ENCODE peak calls at places on chromosome 9, in seven cellular contexts. One of them, this sample, is unnamed.

GRCh38 chr9:95783426-95783975 is 92.0 kb upstream of the ERCC6L2 start:
- DNase-seq in left ventricle myocardium inferior: no peak
- DNase-seq in CD8-positive, alpha-beta T cell: no peak
- DNase-seq in A549: no peak
- DNase-seq in adrenal gland: no peak
- DNase-seq in IMR-90: peak; percentile 85
- DNase-seq in heart right ventricle: no peak
- DNase-seq in this sample: no peak

GRCh38 chr9:98899399-98900056 is 44.2 kb upstream of the COL15A1 start:
- DNase-seq in left ventricle myocardium inferior: no peak
- DNase-seq in CD8-positive, alpha-beta T cell: no peak
- DNase-seq in A549: no peak
- DNase-seq in adrenal gland: peak; percentile 38
- DNase-seq in IMR-90: peak; percentile 91
- DNase-seq in heart right ventricle: no peak
- DNase-seq in this sample: peak; percentile 59

GRCh38 chr9:128304971-128305288 is 17.3 kb downstream of the TRUB2 start:
- DNase-seq in left ventricle myocardium inferior: no peak
- DNase-seq in CD8-positive, alpha-beta T cell: no peak
- DNase-seq in A549: no peak
- DNase-seq in adrenal gland: no peak
- DNase-seq in IMR-90: peak; percentile 56
- DNase-seq in heart right ventricle: no peak
- DNase-seq in this sample: no peak

GRCh38 chr9:91939953-91940352 is 10.1 kb downstream of the ROR2 start:
- DNase-seq in left ventricle myocardium inferior: no peak
- DNase-seq in CD8-positive, alpha-beta T cell: no peak
- DNase-seq in A549: no peak
- DNase-seq in adrenal gland: no peak
- DNase-seq in IMR-90: no peak
- DNase-seq in heart right ventricle: no peak
- DNase-seq in this sample: no peak

GRCh38 chr9:88716636-88717035 is 181.7 kb downstream of the NXNL2 start:
- DNase-seq in left ventricle myocardium inferior: no peak
- DNase-seq in CD8-positive, alpha-beta T cell: no peak
- DNase-seq in A549: no peak
- DNase-seq in adrenal gland: no peak
- DNase-seq in IMR-90: no peak
- DNase-seq in heart right ventricle: no peak
- DNase-seq in this sample: no peak

GRCh38 chr9:114288233-114289051 is 34.5 kb upstream of the ORM1 start:
- DNase-seq in left ventricle myocardium inferior: peak; percentile 9
- DNase-seq in CD8-positive, alpha-beta T cell: no peak
- DNase-seq in A549: peak; percentile 56
- DNase-seq in adrenal gland: peak; percentile 8
- DNase-seq in IMR-90: peak; percentile 86
- DNase-seq in heart right ventricle: no peak
- DNase-seq in this sample: peak; percentile 51

GRCh38 chr9:133769511-133770075 is 31.4 kb upstream of the SARDH start:
- DNase-seq in left ventricle myocardium inferior: no peak
- DNase-seq in CD8-positive, alpha-beta T cell: no peak
- DNase-seq in A549: no peak
- DNase-seq in adrenal gland: peak; percentile 7
- DNase-seq in IMR-90: no peak
- DNase-seq in heart right ventricle: no peak
- DNase-seq in this sample: no peak

GRCh38 chr9:116639251-116639741 is 47.8 kb upstream of the TRIM32 start:
- DNase-seq in left ventricle myocardium inferior: no peak
- DNase-seq in CD8-positive, alpha-beta T cell: no peak
- DNase-seq in A549: no peak
- DNase-seq in adrenal gland: no peak
- DNase-seq in IMR-90: peak; percentile 55
- DNase-seq in heart right ventricle: no peak
- DNase-seq in this sample: no peak

GRCh38 chr9:73753171-73753570 is 601.5 kb downstream of the ANXA1 start:
- DNase-seq in left ventricle myocardium inferior: no peak
- DNase-seq in CD8-positive, alpha-beta T cell: no peak
- DNase-seq in A549: no peak
- DNase-seq in adrenal gland: no peak
- DNase-seq in IMR-90: no peak
- DNase-seq in heart right ventricle: no peak
- DNase-seq in this sample: no peak

GRCh38 chr9:88587885-88588628 is 53.1 kb downstream of the NXNL2 start:
- DNase-seq in left ventricle myocardium inferior: no peak
- DNase-seq in CD8-positive, alpha-beta T cell: no peak
- DNase-seq in A549: no peak
- DNase-seq in adrenal gland: no peak
- DNase-seq in IMR-90: peak; percentile 40
- DNase-seq in heart right ventricle: no peak
- DNase-seq in this sample: no peak

GRCh38 chr9:107251756-107252322 is 31.2 kb upstream of the RAD23B start:
- DNase-seq in left ventricle myocardium inferior: peak; percentile 56
- DNase-seq in CD8-positive, alpha-beta T cell: no peak
- DNase-seq in A549: no peak
- DNase-seq in adrenal gland: peak; percentile 34
- DNase-seq in IMR-90: peak; percentile 95
- DNase-seq in heart right ventricle: no peak
- DNase-seq in this sample: peak; percentile 83

GRCh38 chr9:111118256-111118950 is 80.1 kb upstream of the LPAR1 start:
- DNase-seq in left ventricle myocardium inferior: no peak
- DNase-seq in CD8-positive, alpha-beta T cell: no peak
- DNase-seq in A549: no peak
- DNase-seq in adrenal gland: no peak
- DNase-seq in IMR-90: peak; percentile 89
- DNase-seq in heart right ventricle: no peak
- DNase-seq in this sample: peak; percentile 16

GRCh38 chr9:123033864-123034598 is 564 bp downstream of the GPR21 start:
- DNase-seq in left ventricle myocardium inferior: no peak
- DNase-seq in CD8-positive, alpha-beta T cell: no peak
- DNase-seq in A549: no peak
- DNase-seq in adrenal gland: no peak
- DNase-seq in IMR-90: peak; percentile 12
- DNase-seq in heart right ventricle: no peak
- DNase-seq in this sample: no peak

GRCh38 chr9:27714388-27714787 is 141.1 kb upstream of the C9orf72 start:
- DNase-seq in left ventricle myocardium inferior: no peak
- DNase-seq in CD8-positive, alpha-beta T cell: no peak
- DNase-seq in A549: peak; percentile 4
- DNase-seq in adrenal gland: no peak
- DNase-seq in IMR-90: no peak
- DNase-seq in heart right ventricle: no peak
- DNase-seq in this sample: no peak
- TF ChIP-seq CTCF in left ventricle myocardium inferior: no peak
- TF ChIP-seq CTCF in CD8-positive, alpha-beta T cell: no peak
- TF ChIP-seq CTCF in A549: no peak
- TF ChIP-seq CTCF in adrenal gland: no peak
- TF ChIP-seq CTCF in IMR-90: no peak
- TF ChIP-seq CTCF in heart right ventricle: no peak
- TF ChIP-seq CTCF in this sample: no peak

GRCh38 chr9:109652971-109653370 is 127.0 kb upstream of the PALM2AKAP2 start:
- DNase-seq in left ventricle myocardium inferior: no peak
- DNase-seq in CD8-positive, alpha-beta T cell: no peak
- DNase-seq in A549: peak; percentile 30
- DNase-seq in adrenal gland: peak; percentile 41
- DNase-seq in IMR-90: peak; percentile 16
- DNase-seq in heart right ventricle: peak; percentile 7
- DNase-seq in this sample: no peak
- H3K4me3 ChIP-seq in left ventricle myocardium inferior: no peak overlapping the region
- H3K4me3 ChIP-seq in CD8-positive, alpha-beta T cell: no peak overlapping the region
- H3K4me3 ChIP-seq in A549: no peak overlapping the region
- H3K4me3 ChIP-seq in adrenal gland: no peak overlapping the region
- H3K4me3 ChIP-seq in IMR-90: no peak overlapping the region
- H3K4me3 ChIP-seq in heart right ventricle: no peak overlapping the region
- H3K4me3 ChIP-seq in this sample: no peak overlapping the region

DNA sequence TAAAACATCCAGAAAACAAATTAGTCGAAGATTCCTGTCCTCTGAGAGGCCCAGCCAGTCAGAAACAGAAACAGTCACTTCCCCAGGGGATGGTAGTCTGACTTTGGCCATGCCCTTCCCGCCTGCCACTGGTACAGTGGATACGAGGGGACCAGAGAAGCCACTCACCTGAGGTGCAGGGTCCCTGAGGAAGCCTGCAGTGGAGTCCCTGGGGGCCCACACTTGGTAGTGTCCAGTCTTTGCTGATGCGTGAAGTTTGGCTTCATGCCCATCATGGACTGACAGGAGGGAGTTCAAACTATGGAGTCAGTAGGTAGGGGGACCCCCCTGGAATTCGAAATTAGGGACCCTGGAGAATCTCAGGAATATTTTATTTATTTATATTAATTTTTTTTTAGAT is 147.5 kb downstream of the DAB2IP start:
- DNase-seq in left ventricle myocardium inferior: no peak
- DNase-seq in CD8-positive, alpha-beta T cell: no peak
- DNase-seq in A549: no peak
- DNase-seq in adrenal gland: no peak
- DNase-seq in IMR-90: no peak
- DNase-seq in heart right ventricle: no peak
- DNase-seq in this sample: no peak
- TF ChIP-seq CTCF in left ventricle myocardium inferior: no peak
- TF ChIP-seq CTCF in CD8-positive, alpha-beta T cell: no peak
- TF ChIP-seq CTCF in A549: no peak
- TF ChIP-seq CTCF in adrenal gland: no peak
- TF ChIP-seq CTCF in IMR-90: no peak
- TF ChIP-seq CTCF in heart right ventricle: no peak
- TF ChIP-seq CTCF in this sample: no peak

DNA sequence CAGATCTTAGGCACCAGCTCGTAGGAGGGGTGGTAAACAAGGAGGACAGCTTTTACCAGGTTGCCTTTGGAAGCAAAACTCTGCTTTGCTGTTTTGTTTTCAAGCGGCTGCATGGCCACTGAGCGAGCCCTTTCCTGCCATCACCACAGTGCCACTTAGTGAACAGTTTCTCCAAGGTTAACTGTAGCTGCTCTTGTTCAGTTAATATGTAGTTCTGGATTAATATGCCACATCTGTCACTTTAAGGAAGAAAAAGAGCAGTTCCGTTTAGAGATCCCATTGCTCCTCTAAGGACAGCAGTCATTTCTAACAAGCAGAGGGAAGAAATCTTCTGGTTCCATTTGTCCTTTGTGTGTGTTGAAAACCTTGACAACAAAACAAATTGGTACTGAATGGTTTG is 10.4 kb upstream of the ABL1 start:
- DNase-seq in left ventricle myocardium inferior: no peak
- DNase-seq in CD8-positive, alpha-beta T cell: no peak
- DNase-seq in A549: no peak
- DNase-seq in adrenal gland: no peak
- DNase-seq in IMR-90: no peak
- DNase-seq in heart right ventricle: no peak
- DNase-seq in this sample: no peak
- H3K4me3 ChIP-seq in left ventricle myocardium inferior: peak overlapping the region; percentile 1
- H3K4me3 ChIP-seq in CD8-positive, alpha-beta T cell: no peak overlapping the region
- H3K4me3 ChIP-seq in A549: no peak overlapping the region
- H3K4me3 ChIP-seq in adrenal gland: no peak overlapping the region
- H3K4me3 ChIP-seq in IMR-90: no peak overlapping the region
- H3K4me3 ChIP-seq in heart right ventricle: no peak overlapping the region
- H3K4me3 ChIP-seq in this sample: peak overlapping the region; percentile 7

DNA sequence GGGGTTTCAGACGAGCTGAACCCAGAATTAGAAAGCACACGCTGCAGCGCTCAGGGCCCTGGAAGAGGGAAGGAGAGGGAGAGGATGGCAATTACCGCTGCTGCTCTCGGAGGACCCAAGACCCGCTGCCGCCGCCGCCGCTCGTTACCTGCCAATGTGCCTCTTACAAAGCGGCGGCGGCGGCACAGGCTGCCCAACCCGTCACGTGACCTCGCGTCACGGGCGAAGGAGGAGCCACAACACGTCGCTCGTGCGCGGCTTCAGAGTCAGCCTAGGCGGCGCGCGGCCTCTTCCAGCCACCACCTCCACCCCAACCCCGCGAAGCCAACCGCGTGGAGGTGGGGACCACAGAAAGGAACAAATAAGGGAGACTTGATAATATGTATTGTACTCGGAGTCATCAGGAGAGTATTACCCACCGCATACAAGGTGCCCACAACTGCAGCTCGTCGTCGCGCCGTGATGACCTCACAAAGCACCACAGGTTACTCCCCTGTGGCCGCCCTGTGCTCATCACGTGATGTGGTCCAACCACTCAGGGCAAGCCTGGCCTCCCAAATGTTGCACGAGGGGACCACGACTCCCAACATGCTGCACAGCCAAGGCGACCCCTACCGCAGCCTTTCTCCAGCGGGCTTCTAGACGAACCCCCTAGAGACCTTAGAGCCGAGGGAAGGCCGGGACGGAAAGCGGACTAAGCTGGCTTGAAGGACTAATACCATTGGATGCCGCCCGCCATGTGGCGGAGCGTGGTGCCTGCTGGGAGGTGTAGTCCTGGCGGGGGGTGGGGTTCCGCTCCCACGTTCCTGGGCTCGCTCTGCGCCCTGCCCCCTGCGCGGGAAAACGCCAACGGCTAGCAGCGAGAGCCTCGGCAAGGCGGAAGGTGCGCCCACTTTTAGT is at the start of gene UBAP2:
- DNase-seq in left ventricle myocardium inferior: peak; percentile 97
- DNase-seq in CD8-positive, alpha-beta T cell: peak; percentile 94
- DNase-seq in A549: peak; percentile 96
- DNase-seq in adrenal gland: peak; percentile 99
- DNase-seq in IMR-90: peak; percentile 97
- DNase-seq in heart right ventricle: peak; percentile 96
- DNase-seq in this sample: peak; percentile 81
- TF ChIP-seq CTCF in left ventricle myocardium inferior: no peak
- TF ChIP-seq CTCF in CD8-positive, alpha-beta T cell: no peak
- TF ChIP-seq CTCF in A549: no peak
- TF ChIP-seq CTCF in adrenal gland: peak; percentile 2
- TF ChIP-seq CTCF in IMR-90: peak; percentile 7
- TF ChIP-seq CTCF in heart right ventricle: no peak
- TF ChIP-seq CTCF in this sample: no peak

GRCh38 chr9:138076650-138077009 is 199.0 kb downstream of the CACNA1B start:
- DNase-seq in left ventricle myocardium inferior: no peak
- DNase-seq in CD8-positive, alpha-beta T cell: no peak
- DNase-seq in A549: no peak
- DNase-seq in adrenal gland: no peak
- DNase-seq in IMR-90: no peak
- DNase-seq in heart right ventricle: no peak
- DNase-seq in this sample: no peak
- H3K4me3 ChIP-seq in left ventricle myocardium inferior: no peak overlapping the region
- H3K4me3 ChIP-seq in CD8-positive, alpha-beta T cell: no peak overlapping the region
- H3K4me3 ChIP-seq in A549: no peak overlapping the region
- H3K4me3 ChIP-seq in adrenal gland: no peak overlapping the region
- H3K4me3 ChIP-seq in IMR-90: no peak overlapping the region
- H3K4me3 ChIP-seq in heart right ventricle: no peak overlapping the region
- H3K4me3 ChIP-seq in this sample: no peak overlapping the region

GRCh38 chr9:4640027-4640426 is 22.1 kb upstream of the PLPP6 start:
- DNase-seq in left ventricle myocardium inferior: no peak
- DNase-seq in CD8-positive, alpha-beta T cell: peak; percentile 34
- DNase-seq in A549: no peak
- DNase-seq in adrenal gland: no peak
- DNase-seq in IMR-90: no peak
- DNase-seq in heart right ventricle: no peak
- DNase-seq in this sample: no peak
- TF ChIP-seq CTCF in left ventricle myocardium inferior: peak; percentile 65
- TF ChIP-seq CTCF in CD8-positive, alpha-beta T cell: peak; percentile 70
- TF ChIP-seq CTCF in A549: peak; percentile 43
- TF ChIP-seq CTCF in adrenal gland: peak; percentile 38
- TF ChIP-seq CTCF in IMR-90: peak; percentile 49
- TF ChIP-seq CTCF in heart right ventricle: peak; percentile 66
- TF ChIP-seq CTCF in this sample: peak; percentile 53

GRCh38 chr9:79280691-79281090 is 291.1 kb upstream of the TLE4 start:
- DNase-seq in left ventricle myocardium inferior: no peak
- DNase-seq in CD8-positive, alpha-beta T cell: no peak
- DNase-seq in A549: no peak
- DNase-seq in adrenal gland: no peak
- DNase-seq in IMR-90: no peak
- DNase-seq in heart right ventricle: no peak
- DNase-seq in this sample: no peak
- H3K4me3 ChIP-seq in left ventricle myocardium inferior: no peak overlapping the region
- H3K4me3 ChIP-seq in CD8-positive, alpha-beta T cell: no peak overlapping the region
- H3K4me3 ChIP-seq in A549: no peak overlapping the region
- H3K4me3 ChIP-seq in adrenal gland: no peak overlapping the region
- H3K4me3 ChIP-seq in IMR-90: no peak overlapping the region
- H3K4me3 ChIP-seq in heart right ventricle: no peak overlapping the region
- H3K4me3 ChIP-seq in this sample: no peak overlapping the region

This sample was measured in AG04449.